ENCODE peak calls at places on chromosomes 13 and 19, in nine cellular contexts. P is Peyer's patch; X is stimulated activated CD4-positive, alpha-beta T cell treated with anti-CD3 and anti-CD28 coated beads, Interleukin-12 subunit alpha, Interleukin-12 subunit beta, amount 100 ng/mL, for 48 hours; Z is stimulated activated CD8-positive, alpha-beta memory T cell treated with anti-CD3 and anti-CD28 coated beads, Interleukin-7, amount 100 ng/mL, for 4 hours; E is hepatic stellate cell; R is M059J; S is central memory CD4-positive, alpha-beta T cell; G is AG10803; I is aorta. C is an unnamed sample.

GRCh38 chr13:44759222-44759721 is 183.1 kb upstream of the TSC22D1 start:
- DNase-seq in S (no peak), E (no peak), P (no peak), X (no peak), R (peak; percentile 18), Z (no peak), I (no peak), G (no peak), C (no peak)

GRCh38 chr13:94178625-94179244 is 300.7 kb downstream of the DCT start:
- DNase-seq in X (no peak), P (no peak), R (no peak), G (no peak), E (no peak), Z (no peak), S (no peak), I (no peak), C (no peak)

GRCh38 chr19:6161271-6161850 is 25.9 kb downstream of the ACSBG2 start:
- DNase-seq in Z (peak; percentile 6), I (no peak), R (peak; percentile 28), G (no peak), S (peak; percentile 86), P (no peak), E (no peak), X (peak; percentile 1), C (peak; percentile 44)

GRCh38 chr19:507286-508203 is at the start of gene TPGS1:
- DNase-seq in S (no peak), E (peak; percentile 90), R (peak; percentile 68), P (peak; percentile 94), Z (peak; percentile 84), G (peak; percentile 60), I (peak; percentile 83), X (peak; percentile 80), C (peak; percentile 91)

GRCh38 chr13:28147489-28147888 is 9.1 kb downstream of the PAN3 start:
- DNase-seq in P (no peak), G (no peak), I (no peak), X (no peak), E (no peak), S (no peak), Z (no peak), R (peak; percentile 8), C (no peak)

GRCh38 chr13:31394491-31394890 is 194.7 kb downstream of the B3GLCT start:
- DNase-seq in R (peak; percentile 75), G (peak; percentile 22), X (no peak), I (no peak), S (no peak), Z (no peak), P (no peak), E (no peak), C (no peak)

GRCh38 chr19:10352764-10353671 is 13.6 kb upstream of the ICAM3 start:
- DNase-seq in E (no peak), Z (no peak), X (no peak), S (no peak), P (no peak), R (no peak), I (peak; percentile 73), G (no peak), C (no peak)

GRCh38 chr19:51026554-51026831 is at the start of gene KLK11:
- DNase-seq in X (no peak), E (no peak), I (no peak), P (no peak), R (no peak), S (no peak), G (no peak), Z (no peak), C (no peak)

GRCh38 chr19:4310247-4311121 is 6.1 kb downstream of the FSD1 start:
- DNase-seq in I (no peak), P (no peak), E (no peak), Z (no peak), X (no peak), R (no peak), S (no peak), G (no peak), C (no peak)

GRCh38 chr19:15934332-15935078 is at the start of gene CYP4F11:
- DNase-seq in Z (no peak), S (no peak), P (peak; percentile 96), X (no peak), G (no peak), R (peak; percentile 56), E (no peak), I (peak; percentile 86), C (no peak)

GRCh38 chr13:91119643-91120042 is 227.8 kb upstream of the MIR17HG start:
- DNase-seq in X (no peak), R (no peak), G (no peak), I (no peak), P (no peak), S (no peak), E (no peak), Z (no peak), C (no peak)

GRCh38 chr19:30149300-30149699 is 207.3 kb downstream of the URI1 start:
- DNase-seq in E (no peak), G (no peak), R (no peak), X (no peak), I (no peak), S (no peak), Z (no peak), P (no peak), C (no peak)

GRCh38 chr19:18894254-18895037 is 1.5 kb downstream of the CERS1 start:
- DNase-seq in Z (no peak), G (no peak), I (no peak), P (no peak), E (peak; percentile 66), R (peak; percentile 43), S (no peak), X (no peak), C (no peak)

GRCh38 chr19:40691421-40692211 is 1.2 kb upstream of the NUMBL start:
- DNase-seq in X (no peak), R (no peak), G (no peak), E (no peak), Z (no peak), S (no peak), P (no peak), I (no peak), C (no peak)

GRCh38 chr19:55703790-55704215 is 28.8 kb downstream of the EPN1 start:
- DNase-seq in Z (peak; percentile 22), I (no peak), P (peak; percentile 76), R (no peak), G (peak; percentile 9), X (peak; percentile 34), E (peak; percentile 54), S (no peak), C (peak; percentile 78)